ENCODE peak calls at places on chromosomes 13 and 19, in nine cellular contexts. One of them, this sample, is unnamed.

GRCh38 chr13:109768176-109768575 is 18.2 kb downstream of the IRS2 start:
- DNase-seq in neural crest cell: no peak
- DNase-seq in upper lobe of left lung: no peak
- DNase-seq in AG04449: no peak
- DNase-seq in AG04450: no peak
- DNase-seq in cardiac fibroblast: no peak
- DNase-seq in fibroblast of lung: no peak
- DNase-seq in lower leg skin: no peak
- DNase-seq in hepatocyte: no peak
- DNase-seq in this sample: no peak

GRCh38 chr13:47945738-47946137 is 55.3 kb downstream of the SUCLA2 start:
- DNase-seq in neural crest cell: no peak
- DNase-seq in upper lobe of left lung: no peak
- DNase-seq in AG04449: peak
- DNase-seq in AG04450: peak
- DNase-seq in cardiac fibroblast: peak
- DNase-seq in fibroblast of lung: peak
- DNase-seq in lower leg skin: no peak
- DNase-seq in hepatocyte: peak
- DNase-seq in this sample: no peak

GRCh38 chr19:41330476-41330875 is 20.5 kb downstream of the CCDC97 start:
- DNase-seq in neural crest cell: no peak
- DNase-seq in upper lobe of left lung: no peak
- DNase-seq in AG04449: no peak
- DNase-seq in AG04450: no peak
- DNase-seq in cardiac fibroblast: no peak
- DNase-seq in fibroblast of lung: no peak
- DNase-seq in lower leg skin: no peak
- DNase-seq in hepatocyte: no peak
- DNase-seq in this sample: no peak

GRCh38 chr19:12126707-12127106 is 13.4 kb downstream of the ZNF20 start:
- DNase-seq in neural crest cell: no peak
- DNase-seq in upper lobe of left lung: no peak
- DNase-seq in AG04449: no peak
- DNase-seq in AG04450: no peak
- DNase-seq in cardiac fibroblast: peak
- DNase-seq in fibroblast of lung: no peak
- DNase-seq in lower leg skin: no peak
- DNase-seq in hepatocyte: no peak
- DNase-seq in this sample: no peak

GRCh38 chr19:16778796-16779411 is 50.3 kb upstream of the SIN3B start:
- DNase-seq in neural crest cell: peak
- DNase-seq in upper lobe of left lung: peak
- DNase-seq in AG04449: no peak
- DNase-seq in AG04450: peak
- DNase-seq in cardiac fibroblast: peak
- DNase-seq in fibroblast of lung: peak
- DNase-seq in lower leg skin: no peak
- DNase-seq in hepatocyte: peak
- DNase-seq in this sample: no peak

GRCh38 chr19:49106648-49107135 is 7.5 kb upstream of the LIN7B start:
- DNase-seq in neural crest cell: peak
- DNase-seq in upper lobe of left lung: no peak
- DNase-seq in AG04449: no peak
- DNase-seq in AG04450: no peak
- DNase-seq in cardiac fibroblast: peak
- DNase-seq in fibroblast of lung: peak
- DNase-seq in lower leg skin: no peak
- DNase-seq in hepatocyte: peak
- DNase-seq in this sample: no peak

GRCh38 chr19:42121666-42122069 is 10.6 kb downstream of the POU2F2 start:
- DNase-seq in neural crest cell: no peak
- DNase-seq in upper lobe of left lung: peak
- DNase-seq in AG04449: no peak
- DNase-seq in AG04450: peak
- DNase-seq in cardiac fibroblast: peak
- DNase-seq in fibroblast of lung: peak
- DNase-seq in lower leg skin: peak
- DNase-seq in hepatocyte: no peak
- DNase-seq in this sample: no peak

GRCh38 chr13:42544246-42544915 is 29.6 kb upstream of the TNFSF11 start:
- DNase-seq in neural crest cell: no peak
- DNase-seq in upper lobe of left lung: no peak
- DNase-seq in AG04449: no peak
- DNase-seq in AG04450: no peak
- DNase-seq in cardiac fibroblast: no peak
- DNase-seq in fibroblast of lung: peak
- DNase-seq in lower leg skin: no peak
- DNase-seq in hepatocyte: no peak
- DNase-seq in this sample: no peak

GRCh38 chr13:69524459-69525155 is 583.0 kb upstream of the ATXN8OS start:
- DNase-seq in neural crest cell: no peak
- DNase-seq in upper lobe of left lung: no peak
- DNase-seq in AG04449: no peak
- DNase-seq in AG04450: no peak
- DNase-seq in cardiac fibroblast: no peak
- DNase-seq in fibroblast of lung: no peak
- DNase-seq in lower leg skin: no peak
- DNase-seq in hepatocyte: no peak
- DNase-seq in this sample: no peak

GRCh38 chr19:34265221-34265650 is 10.9 kb downstream of the GARRE1 start:
- DNase-seq in neural crest cell: no peak
- DNase-seq in upper lobe of left lung: no peak
- DNase-seq in AG04449: no peak
- DNase-seq in AG04450: no peak
- DNase-seq in cardiac fibroblast: no peak
- DNase-seq in fibroblast of lung: no peak
- DNase-seq in lower leg skin: peak
- DNase-seq in hepatocyte: no peak
- DNase-seq in this sample: no peak

GRCh38 chr13:46382224-46382623 is 4.8 kb downstream of the RUBCNL start:
- DNase-seq in neural crest cell: no peak
- DNase-seq in upper lobe of left lung: no peak
- DNase-seq in AG04449: no peak
- DNase-seq in AG04450: no peak
- DNase-seq in cardiac fibroblast: no peak
- DNase-seq in fibroblast of lung: no peak
- DNase-seq in lower leg skin: no peak
- DNase-seq in hepatocyte: no peak
- DNase-seq in this sample: no peak

GRCh38 chr19:43504426-43505185 is at the start of gene PHLDB3:
- DNase-seq in neural crest cell: no peak
- DNase-seq in upper lobe of left lung: peak
- DNase-seq in AG04449: no peak
- DNase-seq in AG04450: no peak
- DNase-seq in cardiac fibroblast: peak
- DNase-seq in fibroblast of lung: peak
- DNase-seq in lower leg skin: peak
- DNase-seq in hepatocyte: peak
- DNase-seq in this sample: no peak

GRCh38 chr13:113049981-113050380 is 55.6 kb upstream of the F7 start:
- DNase-seq in neural crest cell: no peak
- DNase-seq in upper lobe of left lung: no peak
- DNase-seq in AG04449: no peak
- DNase-seq in AG04450: no peak
- DNase-seq in cardiac fibroblast: no peak
- DNase-seq in fibroblast of lung: no peak
- DNase-seq in lower leg skin: peak
- DNase-seq in hepatocyte: no peak
- DNase-seq in this sample: no peak

GRCh38 chr19:11556634-11557420 is 2.2 kb downstream of the ELOF1 start:
- DNase-seq in neural crest cell: no peak
- DNase-seq in upper lobe of left lung: no peak
- DNase-seq in AG04449: no peak
- DNase-seq in AG04450: no peak
- DNase-seq in cardiac fibroblast: no peak
- DNase-seq in fibroblast of lung: no peak
- DNase-seq in lower leg skin: no peak
- DNase-seq in hepatocyte: no peak
- DNase-seq in this sample: no peak

GRCh38 chr19:46728693-46729339 is 11.9 kb upstream of the PRKD2 start:
- DNase-seq in neural crest cell: peak
- DNase-seq in upper lobe of left lung: peak
- DNase-seq in AG04449: no peak
- DNase-seq in AG04450: no peak
- DNase-seq in cardiac fibroblast: peak
- DNase-seq in fibroblast of lung: peak
- DNase-seq in lower leg skin: peak
- DNase-seq in hepatocyte: peak
- DNase-seq in this sample: no peak

GRCh38 chr13:36666482-36667264 is 7.1 kb upstream of the SERTM1 start:
- DNase-seq in neural crest cell: no peak
- DNase-seq in upper lobe of left lung: no peak
- DNase-seq in AG04449: no peak
- DNase-seq in AG04450: no peak
- DNase-seq in cardiac fibroblast: no peak
- DNase-seq in fibroblast of lung: no peak
- DNase-seq in lower leg skin: no peak
- DNase-seq in hepatocyte: peak
- DNase-seq in this sample: no peak

GRCh38 chr19:1090731-1091543 is 4.2 kb downstream of the POLR2E start:
- DNase-seq in neural crest cell: no peak
- DNase-seq in upper lobe of left lung: no peak
- DNase-seq in AG04449: no peak
- DNase-seq in AG04450: no peak
- DNase-seq in cardiac fibroblast: no peak
- DNase-seq in fibroblast of lung: no peak
- DNase-seq in lower leg skin: no peak
- DNase-seq in hepatocyte: no peak
- DNase-seq in this sample: no peak

GRCh38 chr13:68261105-68261504 is 1031.0 kb upstream of the PCDH9 start:
- DNase-seq in neural crest cell: no peak
- DNase-seq in upper lobe of left lung: no peak
- DNase-seq in AG04449: no peak
- DNase-seq in AG04450: no peak
- DNase-seq in cardiac fibroblast: no peak
- DNase-seq in fibroblast of lung: no peak
- DNase-seq in lower leg skin: no peak
- DNase-seq in hepatocyte: no peak
- DNase-seq in this sample: no peak
- TF ChIP-seq CTCF in neural crest cell: no peak
- TF ChIP-seq CTCF in upper lobe of left lung: no peak
- TF ChIP-seq CTCF in AG04449: no peak
- TF ChIP-seq CTCF in AG04450: no peak
- TF ChIP-seq CTCF in cardiac fibroblast: no peak
- TF ChIP-seq CTCF in fibroblast of lung: no peak
- TF ChIP-seq CTCF in lower leg skin: no peak
- TF ChIP-seq CTCF in hepatocyte: no peak
- TF ChIP-seq CTCF in this sample: no peak

GRCh38 chr13:100854091-100854490 is 179.5 kb upstream of the TMTC4 start:
- DNase-seq in neural crest cell: no peak
- DNase-seq in upper lobe of left lung: no peak
- DNase-seq in AG04449: no peak
- DNase-seq in AG04450: no peak
- DNase-seq in cardiac fibroblast: no peak
- DNase-seq in fibroblast of lung: no peak
- DNase-seq in lower leg skin: no peak
- DNase-seq in hepatocyte: no peak
- DNase-seq in this sample: no peak

GRCh38 chr13:100852146-100852545 is 177.6 kb upstream of the TMTC4 start:
- DNase-seq in neural crest cell: no peak
- DNase-seq in upper lobe of left lung: no peak
- DNase-seq in AG04449: no peak
- DNase-seq in AG04450: no peak
- DNase-seq in cardiac fibroblast: no peak
- DNase-seq in fibroblast of lung: no peak
- DNase-seq in lower leg skin: no peak
- DNase-seq in hepatocyte: no peak
- DNase-seq in this sample: no peak

GRCh38 chr13:100848304-100848703 is 173.7 kb upstream of the TMTC4 start:
- DNase-seq in neural crest cell: no peak
- DNase-seq in upper lobe of left lung: no peak
- DNase-seq in AG04449: no peak
- DNase-seq in AG04450: no peak
- DNase-seq in cardiac fibroblast: no peak
- DNase-seq in fibroblast of lung: no peak
- DNase-seq in lower leg skin: no peak
- DNase-seq in hepatocyte: no peak
- DNase-seq in this sample: no peak
- TF ChIP-seq CTCF in neural crest cell: no peak
- TF ChIP-seq CTCF in upper lobe of left lung: no peak
- TF ChIP-seq CTCF in AG04449: no peak
- TF ChIP-seq CTCF in AG04450: no peak
- TF ChIP-seq CTCF in cardiac fibroblast: no peak
- TF ChIP-seq CTCF in fibroblast of lung: no peak
- TF ChIP-seq CTCF in lower leg skin: no peak
- TF ChIP-seq CTCF in hepatocyte: no peak
- TF ChIP-seq CTCF in this sample: no peak

GRCh38 chr13:24921881-24922280 is 157.9 kb downstream of the RNF17 start:
- DNase-seq in neural crest cell: no peak
- DNase-seq in upper lobe of left lung: no peak
- DNase-seq in AG04449: no peak
- DNase-seq in AG04450: no peak
- DNase-seq in cardiac fibroblast: no peak
- DNase-seq in fibroblast of lung: no peak
- DNase-seq in lower leg skin: no peak
- DNase-seq in hepatocyte: no peak
- DNase-seq in this sample: no peak

GRCh38 chr13:24921003-24921402 is 157.0 kb downstream of the RNF17 start:
- DNase-seq in neural crest cell: no peak
- DNase-seq in upper lobe of left lung: no peak
- DNase-seq in AG04449: no peak
- DNase-seq in AG04450: no peak
- DNase-seq in cardiac fibroblast: no peak
- DNase-seq in fibroblast of lung: no peak
- DNase-seq in lower leg skin: no peak
- DNase-seq in hepatocyte: no peak
- DNase-seq in this sample: no peak

GRCh38 chr13:24925318-24926231 is 161.6 kb downstream of the RNF17 start:
- DNase-seq in neural crest cell: no peak
- DNase-seq in upper lobe of left lung: no peak
- DNase-seq in AG04449: no peak
- DNase-seq in AG04450: no peak
- DNase-seq in cardiac fibroblast: no peak
- DNase-seq in fibroblast of lung: no peak
- DNase-seq in lower leg skin: no peak
- DNase-seq in hepatocyte: no peak
- DNase-seq in this sample: no peak

GRCh38 chr13:24923305-24923640 is 159.3 kb downstream of the RNF17 start:
- DNase-seq in neural crest cell: no peak
- DNase-seq in upper lobe of left lung: no peak
- DNase-seq in AG04449: peak
- DNase-seq in AG04450: peak
- DNase-seq in cardiac fibroblast: peak
- DNase-seq in fibroblast of lung: peak
- DNase-seq in lower leg skin: no peak
- DNase-seq in hepatocyte: peak
- DNase-seq in this sample: no peak

GRCh38 chr13:24922390-24923304 is 158.7 kb downstream of the RNF17 start:
- DNase-seq in neural crest cell: peak
- DNase-seq in upper lobe of left lung: peak
- DNase-seq in AG04449: peak
- DNase-seq in AG04450: peak
- DNase-seq in cardiac fibroblast: peak
- DNase-seq in fibroblast of lung: peak
- DNase-seq in lower leg skin: peak
- DNase-seq in hepatocyte: peak
- DNase-seq in this sample: peak
- TF ChIP-seq CTCF in neural crest cell: peak
- TF ChIP-seq CTCF in upper lobe of left lung: peak
- TF ChIP-seq CTCF in AG04449: peak
- TF ChIP-seq CTCF in AG04450: no peak
- TF ChIP-seq CTCF in cardiac fibroblast: no peak
- TF ChIP-seq CTCF in fibroblast of lung: no peak
- TF ChIP-seq CTCF in lower leg skin: no peak
- TF ChIP-seq CTCF in hepatocyte: peak
- TF ChIP-seq CTCF in this sample: no peak

GRCh38 chr13:107203146-107203847 is 635.4 kb upstream of the ARGLU1 start:
- DNase-seq in neural crest cell: peak
- DNase-seq in upper lobe of left lung: no peak
- DNase-seq in AG04449: no peak
- DNase-seq in AG04450: no peak
- DNase-seq in cardiac fibroblast: peak
- DNase-seq in fibroblast of lung: peak
- DNase-seq in lower leg skin: no peak
- DNase-seq in hepatocyte: peak
- DNase-seq in this sample: no peak
- TF ChIP-seq CTCF in neural crest cell: peak
- TF ChIP-seq CTCF in upper lobe of left lung: peak
- TF ChIP-seq CTCF in AG04449: no peak
- TF ChIP-seq CTCF in AG04450: peak
- TF ChIP-seq CTCF in cardiac fibroblast: peak
- TF ChIP-seq CTCF in fibroblast of lung: no peak
- TF ChIP-seq CTCF in lower leg skin: no peak
- TF ChIP-seq CTCF in hepatocyte: peak
- TF ChIP-seq CTCF in this sample: no peak

This sample was measured in esophagus squamous epithelium.